ENCODE peak calls at places on chromosomes 12 and 14, in nine cellular contexts. One of them, this sample, is unnamed.
A peak's percentile ranks its signal among the peaks of the same experiment; 100 is the strongest.

GRCh38 chr12:119338593-119339363 is 4.2 kb downstream of the CCDC60 start:
- DNase-seq in MM.1S: no peak
- DNase-seq in ovary: no peak
- DNase-seq in uterus: no peak
- DNase-seq in IMR-90: no peak
- DNase-seq in pancreas: no peak
- DNase-seq in tibial artery: no peak
- DNase-seq in PC-9: no peak
- DNase-seq in sigmoid colon: no peak
- DNase-seq in this sample: no peak

GRCh38 chr12:49863946-49864816 is 21.3 kb upstream of the BCDIN3D start:
- DNase-seq in MM.1S: no peak
- DNase-seq in ovary: no peak
- DNase-seq in uterus: no peak
- DNase-seq in IMR-90: no peak
- DNase-seq in pancreas: no peak
- DNase-seq in tibial artery: no peak
- DNase-seq in PC-9: no peak
- DNase-seq in sigmoid colon: no peak
- DNase-seq in this sample: no peak

GRCh38 chr12:116687888-116688287 is 50.0 kb downstream of the SPRING1 start:
- DNase-seq in MM.1S: no peak
- DNase-seq in ovary: no peak
- DNase-seq in uterus: peak; percentile 33
- DNase-seq in IMR-90: no peak
- DNase-seq in pancreas: no peak
- DNase-seq in tibial artery: peak; percentile 68
- DNase-seq in PC-9: no peak
- DNase-seq in sigmoid colon: no peak
- DNase-seq in this sample: no peak

GRCh38 chr12:131279281-131279921 is 325.7 kb downstream of the ADGRD1 start:
- DNase-seq in MM.1S: no peak
- DNase-seq in ovary: peak; percentile 10
- DNase-seq in uterus: no peak
- DNase-seq in IMR-90: no peak
- DNase-seq in pancreas: no peak
- DNase-seq in tibial artery: peak; percentile 53
- DNase-seq in PC-9: no peak
- DNase-seq in sigmoid colon: peak; percentile 33
- DNase-seq in this sample: no peak

GRCh38 chr12:116739381-116739887 is 1.3 kb downstream of the RNFT2 start:
- DNase-seq in MM.1S: no peak
- DNase-seq in ovary: no peak
- DNase-seq in uterus: no peak
- DNase-seq in IMR-90: no peak
- DNase-seq in pancreas: no peak
- DNase-seq in tibial artery: no peak
- DNase-seq in PC-9: no peak
- DNase-seq in sigmoid colon: no peak
- DNase-seq in this sample: no peak

GRCh38 chr12:7006639-7007038 is 11.6 kb downstream of the LPCAT3 start:
- DNase-seq in MM.1S: no peak
- DNase-seq in ovary: no peak
- DNase-seq in uterus: no peak
- DNase-seq in IMR-90: no peak
- DNase-seq in pancreas: no peak
- DNase-seq in tibial artery: no peak
- DNase-seq in PC-9: no peak
- DNase-seq in sigmoid colon: no peak
- DNase-seq in this sample: no peak

GRCh38 chr14:91369628-91370445 is 47.8 kb downstream of the CCDC88C start:
- DNase-seq in MM.1S: peak; percentile 12
- DNase-seq in ovary: no peak
- DNase-seq in uterus: no peak
- DNase-seq in IMR-90: no peak
- DNase-seq in pancreas: no peak
- DNase-seq in tibial artery: no peak
- DNase-seq in PC-9: no peak
- DNase-seq in sigmoid colon: no peak
- DNase-seq in this sample: no peak

GRCh38 chr12:8709124-8709830 is 11.5 kb downstream of the RIMKLB start:
- DNase-seq in MM.1S: no peak
- DNase-seq in ovary: no peak
- DNase-seq in uterus: no peak
- DNase-seq in IMR-90: no peak
- DNase-seq in pancreas: no peak
- DNase-seq in tibial artery: no peak
- DNase-seq in PC-9: no peak
- DNase-seq in sigmoid colon: no peak
- DNase-seq in this sample: no peak

GRCh38 chr12:2653461-2653965 is 141.3 kb upstream of the FKBP4 start:
- DNase-seq in MM.1S: no peak
- DNase-seq in ovary: no peak
- DNase-seq in uterus: peak; percentile 9
- DNase-seq in IMR-90: no peak
- DNase-seq in pancreas: no peak
- DNase-seq in tibial artery: no peak
- DNase-seq in PC-9: no peak
- DNase-seq in sigmoid colon: peak; percentile 29
- DNase-seq in this sample: no peak

GRCh38 chr14:36174767-36175424 is 1.6 kb downstream of the PTCSC3 start:
- DNase-seq in MM.1S: no peak
- DNase-seq in ovary: no peak
- DNase-seq in uterus: no peak
- DNase-seq in IMR-90: no peak
- DNase-seq in pancreas: no peak
- DNase-seq in tibial artery: no peak
- DNase-seq in PC-9: no peak
- DNase-seq in sigmoid colon: no peak
- DNase-seq in this sample: no peak

GRCh38 chr12:119804011-119804641 is 73.0 kb downstream of the CIT start:
- DNase-seq in MM.1S: no peak
- DNase-seq in ovary: no peak
- DNase-seq in uterus: no peak
- DNase-seq in IMR-90: peak; percentile 78
- DNase-seq in pancreas: peak; percentile 74
- DNase-seq in tibial artery: no peak
- DNase-seq in PC-9: no peak
- DNase-seq in sigmoid colon: peak; percentile 71
- DNase-seq in this sample: peak; percentile 66

GRCh38 chr12:14454098-14454907 is 88.8 kb downstream of the ATF7IP start:
- DNase-seq in MM.1S: peak; percentile 39
- DNase-seq in ovary: no peak
- DNase-seq in uterus: no peak
- DNase-seq in IMR-90: peak; percentile 34
- DNase-seq in pancreas: no peak
- DNase-seq in tibial artery: no peak
- DNase-seq in PC-9: no peak
- DNase-seq in sigmoid colon: no peak
- DNase-seq in this sample: peak; percentile 54

GRCh38 chr14:103910984-103911383 is 17.3 kb upstream of the TDRD9 start:
- DNase-seq in MM.1S: no peak
- DNase-seq in ovary: no peak
- DNase-seq in uterus: no peak
- DNase-seq in IMR-90: no peak
- DNase-seq in pancreas: no peak
- DNase-seq in tibial artery: no peak
- DNase-seq in PC-9: no peak
- DNase-seq in sigmoid colon: no peak
- DNase-seq in this sample: no peak

GRCh38 chr12:113980537-113981337 is 14.6 kb upstream of the RBM19 start:
- DNase-seq in MM.1S: peak; percentile 27
- DNase-seq in ovary: no peak
- DNase-seq in uterus: no peak
- DNase-seq in IMR-90: peak; percentile 74
- DNase-seq in pancreas: no peak
- DNase-seq in tibial artery: no peak
- DNase-seq in PC-9: no peak
- DNase-seq in sigmoid colon: no peak
- DNase-seq in this sample: peak; percentile 24

GRCh38 chr14:54942913-54943312 is 40.3 kb upstream of the GCH1 start:
- DNase-seq in MM.1S: no peak
- DNase-seq in ovary: no peak
- DNase-seq in uterus: no peak
- DNase-seq in IMR-90: no peak
- DNase-seq in pancreas: no peak
- DNase-seq in tibial artery: no peak
- DNase-seq in PC-9: no peak
- DNase-seq in sigmoid colon: no peak
- DNase-seq in this sample: no peak

GRCh38 chr12:109878749-109879148 is 1.6 kb downstream of the GLTP start:
- DNase-seq in MM.1S: no peak
- DNase-seq in ovary: no peak
- DNase-seq in uterus: no peak
- DNase-seq in IMR-90: no peak
- DNase-seq in pancreas: no peak
- DNase-seq in tibial artery: no peak
- DNase-seq in PC-9: no peak
- DNase-seq in sigmoid colon: no peak
- DNase-seq in this sample: no peak

GRCh38 chr12:109881752-109882151 is 1.4 kb upstream of the GLTP start:
- DNase-seq in MM.1S: no peak
- DNase-seq in ovary: no peak
- DNase-seq in uterus: no peak
- DNase-seq in IMR-90: no peak
- DNase-seq in pancreas: no peak
- DNase-seq in tibial artery: no peak
- DNase-seq in PC-9: no peak
- DNase-seq in sigmoid colon: no peak
- DNase-seq in this sample: no peak

GRCh38 chr12:109880938-109881337 is 597 bp upstream of the GLTP start:
- DNase-seq in MM.1S: no peak
- DNase-seq in ovary: no peak
- DNase-seq in uterus: no peak
- DNase-seq in IMR-90: no peak
- DNase-seq in pancreas: no peak
- DNase-seq in tibial artery: no peak
- DNase-seq in PC-9: no peak
- DNase-seq in sigmoid colon: no peak
- DNase-seq in this sample: no peak

GRCh38 chr12:109879332-109880048 is 851 bp downstream of the GLTP start:
- DNase-seq in MM.1S: no peak
- DNase-seq in ovary: no peak
- DNase-seq in uterus: no peak
- DNase-seq in IMR-90: no peak
- DNase-seq in pancreas: no peak
- DNase-seq in tibial artery: no peak
- DNase-seq in PC-9: no peak
- DNase-seq in sigmoid colon: no peak
- DNase-seq in this sample: no peak

GRCh38 chr12:109880049-109880931 is at the start of gene GLTP:
- DNase-seq in MM.1S: peak; percentile 76
- DNase-seq in ovary: peak; percentile 84
- DNase-seq in uterus: peak; percentile 70
- DNase-seq in IMR-90: peak; percentile 63
- DNase-seq in pancreas: peak; percentile 92
- DNase-seq in tibial artery: peak; percentile 89
- DNase-seq in PC-9: peak; percentile 69
- DNase-seq in sigmoid colon: peak; percentile 89
- DNase-seq in this sample: no peak
- H3K27ac ChIP-seq in MM.1S: no peak within 1 kb of the TSS
- H3K27ac ChIP-seq in ovary: peak within 1 kb of the TSS; percentile 63
- H3K27ac ChIP-seq in uterus: peak within 1 kb of the TSS; percentile 82
- H3K27ac ChIP-seq in IMR-90: peak within 1 kb of the TSS; percentile 71
- H3K27ac ChIP-seq in pancreas: no peak within 1 kb of the TSS
- H3K27ac ChIP-seq in tibial artery: peak within 1 kb of the TSS; percentile 72
- H3K27ac ChIP-seq in PC-9: peak within 1 kb of the TSS; percentile 56
- H3K27ac ChIP-seq in sigmoid colon: peak within 1 kb of the TSS; percentile 74
- H3K27ac ChIP-seq in this sample: peak within 1 kb of the TSS; percentile 33

DNA sequence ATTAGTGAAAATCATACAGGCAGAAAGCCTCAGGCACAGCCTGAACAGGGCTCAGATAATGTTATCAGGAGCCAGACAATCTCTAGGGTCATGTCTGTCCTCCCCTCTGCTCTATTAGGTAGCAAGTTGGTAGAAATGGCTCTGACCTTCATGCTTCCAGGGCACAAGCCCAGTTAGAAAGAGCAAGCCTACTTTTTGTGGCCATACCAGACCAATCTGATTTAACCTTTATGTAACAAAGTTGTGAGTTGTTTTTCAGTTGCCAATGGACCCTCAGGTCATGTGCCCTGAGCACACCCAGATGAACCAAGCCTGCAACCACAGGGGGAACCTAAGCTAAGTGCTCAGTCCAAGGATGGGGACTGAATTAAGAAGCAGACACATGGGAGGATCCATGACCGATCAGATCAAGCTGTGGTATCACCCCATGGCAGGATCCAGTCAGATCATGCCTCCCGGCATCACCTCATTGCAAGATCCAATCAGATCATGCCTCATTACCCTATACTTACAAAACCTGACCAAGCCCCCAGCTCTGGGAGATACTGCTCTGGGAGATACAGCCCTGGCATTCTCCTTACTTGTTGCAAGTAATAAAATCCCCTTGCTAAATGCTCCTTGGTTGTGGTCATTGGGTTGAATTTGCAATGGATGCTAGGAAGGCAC is 18.8 kb upstream of the HIGD1C start:
- DNase-seq in MM.1S: no peak
- DNase-seq in ovary: no peak
- DNase-seq in uterus: no peak
- DNase-seq in IMR-90: no peak
- DNase-seq in pancreas: no peak
- DNase-seq in tibial artery: no peak
- DNase-seq in PC-9: no peak
- DNase-seq in sigmoid colon: no peak
- DNase-seq in this sample: no peak
- TF ChIP-seq CTCF in MM.1S: no peak
- TF ChIP-seq CTCF in ovary: no peak
- TF ChIP-seq CTCF in uterus: no peak
- TF ChIP-seq CTCF in IMR-90: no peak
- TF ChIP-seq CTCF in pancreas: no peak
- TF ChIP-seq CTCF in tibial artery: no peak
- TF ChIP-seq CTCF in PC-9: no peak
- TF ChIP-seq CTCF in sigmoid colon: no peak
- TF ChIP-seq CTCF in this sample: no peak

DNA sequence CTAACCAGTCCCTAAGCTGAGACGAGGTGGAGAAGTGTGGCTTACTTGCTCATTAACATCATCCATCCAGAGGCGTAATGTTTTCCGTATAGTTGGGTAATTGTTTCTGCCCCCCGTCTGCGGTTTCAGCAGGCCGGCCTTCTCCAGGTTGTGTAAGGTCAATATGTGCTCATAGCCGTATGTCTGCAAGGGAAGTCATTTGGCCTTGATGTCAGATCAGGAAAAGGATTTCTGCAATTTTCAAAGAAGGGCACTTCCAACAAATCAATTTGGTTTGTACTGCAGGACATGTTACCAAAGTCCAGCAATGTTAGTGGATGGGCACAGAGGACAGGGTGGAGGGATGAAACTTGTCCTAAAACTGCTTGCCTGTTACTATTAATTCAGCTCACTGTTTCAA is 9.9 kb upstream of the DIABLO start:
- DNase-seq in MM.1S: no peak
- DNase-seq in ovary: no peak
- DNase-seq in uterus: no peak
- DNase-seq in IMR-90: no peak
- DNase-seq in pancreas: no peak
- DNase-seq in tibial artery: no peak
- DNase-seq in PC-9: no peak
- DNase-seq in sigmoid colon: no peak
- DNase-seq in this sample: no peak
- H3K36me3 ChIP-seq in MM.1S: no peaks in the 10 kb centered on the region
- H3K36me3 ChIP-seq in ovary: no peaks in the 10 kb centered on the region
- H3K36me3 ChIP-seq in uterus: no peaks in the 10 kb centered on the region
- H3K36me3 ChIP-seq in IMR-90: peaks cover 22% of the 10 kb centered on the region
- H3K36me3 ChIP-seq in pancreas: peaks cover 10% of the 10 kb centered on the region
- H3K36me3 ChIP-seq in tibial artery: peaks cover 80% of the 10 kb centered on the region
- H3K36me3 ChIP-seq in PC-9: peaks cover 3% of the 10 kb centered on the region
- H3K36me3 ChIP-seq in sigmoid colon: peaks cover 87% of the 10 kb centered on the region
- H3K36me3 ChIP-seq in this sample: peaks cover 14% of the 10 kb centered on the region

GRCh38 chr14:22556021-22556989 is 32.7 kb downstream of the DAD1 start:
- DNase-seq in MM.1S: peak; percentile 96
- DNase-seq in ovary: peak; percentile 23
- DNase-seq in uterus: peak; percentile 65
- DNase-seq in IMR-90: peak; percentile 89
- DNase-seq in pancreas: no peak
- DNase-seq in tibial artery: no peak
- DNase-seq in PC-9: peak; percentile 88
- DNase-seq in sigmoid colon: peak; percentile 71
- DNase-seq in this sample: peak; percentile 35
- H3K27ac ChIP-seq in MM.1S: peak overlapping the region; percentile 99
- H3K27ac ChIP-seq in ovary: no peak overlapping the region
- H3K27ac ChIP-seq in uterus: peak overlapping the region; percentile 79
- H3K27ac ChIP-seq in IMR-90: no peak overlapping the region
- H3K27ac ChIP-seq in pancreas: peak overlapping the region; percentile 90
- H3K27ac ChIP-seq in tibial artery: peak overlapping the region; percentile 48
- H3K27ac ChIP-seq in PC-9: peak overlapping the region; percentile 87
- H3K27ac ChIP-seq in sigmoid colon: peak overlapping the region; percentile 61
- H3K27ac ChIP-seq in this sample: no peak overlapping the region